ENCODE peak calls at places on chromosomes 12 and 14, in six cellular contexts. T is GM12865, M is NCI-H1105 treated with DMSO at 0.1 percent for 48 hours, H is mesendoderm, D is epithelial cell of esophagus, P is sciatic nerve. O is an unnamed sample.
A peak's percentile ranks its signal among the peaks of the same experiment; 100 is the strongest.

GRCh38 chr14:51293149-51293925 is 53.3 kb downstream of the TMX1 start:
- DNase-seq in T (no peak), M (no peak), H (no peak), D (no peak), P (peak; percentile 73), O (no peak)

GRCh38 chr14:99876406-99876805 is 83.2 kb downstream of the EML1 start:
- DNase-seq in T (no peak), M (no peak), H (no peak), D (no peak), P (no peak), O (no peak)

GRCh38 chr12:30795410-30795659 is 40.6 kb upstream of the CAPRIN2 start:
- DNase-seq in T (no peak), M (no peak), H (no peak), D (no peak), P (no peak), O (no peak)

GRCh38 chr12:116578051-116578450 is 18.9 kb downstream of the MAP1LC3B2 start:
- DNase-seq in T (no peak), M (no peak), H (no peak), D (no peak), P (no peak), O (no peak)

GRCh38 chr14:56137842-56138241 is 19.6 kb downstream of the PELI2 start:
- DNase-seq in T (no peak), M (no peak), H (peak; percentile 43), D (no peak), P (no peak), O (no peak)

GRCh38 chr14:20440882-20441281 is 4.9 kb upstream of the KLHL33 start:
- DNase-seq in T (no peak), M (no peak), H (no peak), D (no peak), P (no peak), O (no peak)

GRCh38 chr12:3452348-3452747 is 38.7 kb upstream of the PRMT8 start:
- DNase-seq in T (no peak), M (no peak), H (no peak), D (no peak), P (no peak), O (no peak)

GRCh38 chr12:50132505-50133135 is 20.6 kb downstream of the COX14 start:
- DNase-seq in T (peak; percentile 66), M (no peak), H (peak; percentile 54), D (peak; percentile 65), P (no peak), O (no peak)

GRCh38 chr12:95336387-95337067 is 118.9 kb downstream of the VEZT start:
- DNase-seq in T (peak; percentile 19), M (peak; percentile 92), H (peak; percentile 94), D (peak; percentile 81), P (peak; percentile 79), O (no peak)

GRCh38 chr14:34436118-34436905 is 25.7 kb downstream of the SPTSSA start:
- DNase-seq in T (peak; percentile 11), M (no peak), H (no peak), D (peak; percentile 23), P (no peak), O (no peak)

GRCh38 chr12:116370004-116370404 is 92.5 kb upstream of the MED13L start:
- DNase-seq in T (no peak), M (no peak), H (peak; percentile 84), D (no peak), P (no peak), O (no peak)

O was measured in foreskin keratinocyte.